ENCODE peak calls at places on chromosomes 1 and 21, in six cellular contexts. F is activated T-cell treated with anti-CD3 and anti-CD28 coated beads, Interleukin-2, amount 50 U/mL, for 72 hours; M is substantia nigra; C is ELR; J is left cardiac atrium; E is heart left ventricle. Y is an unnamed sample.

GRCh38 chr1:236759252-236759859 is 35.7 kb upstream of the MTR start:
- DNase-seq in C (peak; percentile 61), M (no peak), E (no peak), F (peak; percentile 23), J (no peak), Y (no peak)

GRCh38 chr1:9435854-9436253 is 103.4 kb upstream of the SLC25A33 start:
- DNase-seq in C (no peak), M (no peak), F (no peak), J (no peak), E (peak; percentile 31), Y (no peak)

GRCh38 chr1:151537112-151537511 is 3.0 kb upstream of the TUFT1 start:
- DNase-seq in M (no peak), E (no peak), F (no peak), J (no peak), C (peak; percentile 98), Y (no peak)

GRCh38 chr1:178330848-178331497 is 165.8 kb downstream of the CLEC20A start:
- DNase-seq in M (no peak), C (no peak), J (no peak), E (no peak), F (no peak), Y (no peak)

GRCh38 chr1:2554621-2555387 is 1.4 kb upstream of the TNFRSF14 start:
- DNase-seq in C (peak; percentile 30), M (no peak), J (no peak), F (peak; percentile 51), E (no peak), Y (no peak)

GRCh38 chr1:173195596-173196088 is 11.5 kb downstream of the TNFSF4 start:
- DNase-seq in C (no peak), E (no peak), F (peak; percentile 70), J (no peak), M (no peak), Y (no peak)

GRCh38 chr1:914253-914890 is 9.4 kb upstream of the SAMD11 start:
- DNase-seq in J (peak; percentile 13), F (no peak), C (no peak), M (no peak), E (peak; percentile 48), Y (no peak)

GRCh38 chr1:117069220-117069844 is 9.2 kb downstream of the TTF2 start:
- DNase-seq in C (no peak), M (no peak), J (no peak), E (no peak), F (no peak), Y (no peak)

GRCh38 chr21:44462090-44462833 is 7.0 kb downstream of the LRRC3 start:
- DNase-seq in C (no peak), M (no peak), J (no peak), F (no peak), E (peak; percentile 56), Y (no peak)

GRCh38 chr1:2466834-2467554 is 9.1 kb upstream of the PLCH2 start:
- DNase-seq in E (no peak), F (peak; percentile 34), M (no peak), J (no peak), C (no peak), Y (no peak)

GRCh38 chr1:235865565-235866206 is 1.0 kb downstream of the LYST start:
- DNase-seq in J (no peak), C (no peak), M (no peak), E (no peak), F (no peak), Y (no peak)

GRCh38 chr1:109654519-109654918 is 1.4 kb upstream of the GSTM4 start:
- DNase-seq in C (no peak), E (no peak), J (no peak), M (no peak), F (no peak), Y (no peak)

GRCh38 chr1:214603819-214604252 is 841 bp downstream of the CENPF start:
- DNase-seq in C (peak; percentile 41), F (peak; percentile 13), M (no peak), J (no peak), E (no peak), Y (no peak)

Y was measured in ovary.